ENCODE peak calls at places on chromosomes 2 and 18, in eight cellular contexts. One of them, this sample, is unnamed.

GRCh38 chr18:46239549-46239948 is 135.4 kb downstream of the HAUS1 start:
- DNase-seq in osteocyte: no peak
- DNase-seq in upper lobe of right lung: no peak
- DNase-seq in pancreas: no peak
- DNase-seq in foreskin fibroblast: no peak
- DNase-seq in fibroblast of mammary gland: no peak
- DNase-seq in HCT116: no peak
- DNase-seq in fibroblast of the aortic adventitia: peak; percentile 10
- DNase-seq in this sample: no peak

GRCh38 chr2:187155472-187155871 is 292.6 kb downstream of the CALCRL start:
- DNase-seq in fibroblast of mammary gland: no peak
- DNase-seq in upper lobe of right lung: no peak
- DNase-seq in osteocyte: no peak
- DNase-seq in pancreas: no peak
- DNase-seq in foreskin fibroblast: no peak
- DNase-seq in HCT116: no peak
- DNase-seq in fibroblast of the aortic adventitia: no peak
- DNase-seq in this sample: no peak

GRCh38 chr2:65313954-65314256 is 86.3 kb downstream of the ACTR2 start:
- DNase-seq in pancreas: no peak
- DNase-seq in osteocyte: no peak
- DNase-seq in upper lobe of right lung: no peak
- DNase-seq in fibroblast of the aortic adventitia: no peak
- DNase-seq in HCT116: no peak
- DNase-seq in fibroblast of mammary gland: no peak
- DNase-seq in foreskin fibroblast: no peak
- DNase-seq in this sample: no peak

GRCh38 chr18:23196119-23197004 is 61.1 kb downstream of the CABLES1 start:
- DNase-seq in HCT116: no peak
- DNase-seq in pancreas: no peak
- DNase-seq in foreskin fibroblast: no peak
- DNase-seq in osteocyte: no peak
- DNase-seq in fibroblast of mammary gland: no peak
- DNase-seq in fibroblast of the aortic adventitia: no peak
- DNase-seq in upper lobe of right lung: no peak
- DNase-seq in this sample: no peak

GRCh38 chr2:239193925-239194687 is 206.7 kb downstream of the HDAC4 start:
- DNase-seq in fibroblast of the aortic adventitia: no peak
- DNase-seq in pancreas: no peak
- DNase-seq in HCT116: no peak
- DNase-seq in fibroblast of mammary gland: peak; percentile 23
- DNase-seq in foreskin fibroblast: peak; percentile 16
- DNase-seq in upper lobe of right lung: peak; percentile 35
- DNase-seq in osteocyte: peak; percentile 75
- DNase-seq in this sample: peak; percentile 54

GRCh38 chr18:13019301-13019700 is 28.1 kb downstream of the CEP192 start:
- DNase-seq in foreskin fibroblast: no peak
- DNase-seq in HCT116: no peak
- DNase-seq in fibroblast of the aortic adventitia: peak; percentile 9
- DNase-seq in pancreas: no peak
- DNase-seq in upper lobe of right lung: no peak
- DNase-seq in osteocyte: no peak
- DNase-seq in fibroblast of mammary gland: no peak
- DNase-seq in this sample: no peak

GRCh38 chr2:145091011-145091744 is 571.3 kb upstream of the ZEB2 start:
- DNase-seq in fibroblast of mammary gland: peak; percentile 88
- DNase-seq in osteocyte: no peak
- DNase-seq in pancreas: no peak
- DNase-seq in fibroblast of the aortic adventitia: peak; percentile 95
- DNase-seq in upper lobe of right lung: no peak
- DNase-seq in foreskin fibroblast: peak; percentile 74
- DNase-seq in HCT116: no peak
- DNase-seq in this sample: no peak

GRCh38 chr18:63697261-63697660 is 5.5 kb upstream of the SERPINB11 start:
- DNase-seq in osteocyte: no peak
- DNase-seq in fibroblast of the aortic adventitia: no peak
- DNase-seq in foreskin fibroblast: peak; percentile 29
- DNase-seq in fibroblast of mammary gland: peak; percentile 11
- DNase-seq in upper lobe of right lung: no peak
- DNase-seq in HCT116: no peak
- DNase-seq in pancreas: no peak
- DNase-seq in this sample: no peak

GRCh38 chr18:26741041-26741440 is 124.5 kb downstream of the AQP4 start:
- DNase-seq in HCT116: no peak
- DNase-seq in pancreas: no peak
- DNase-seq in fibroblast of mammary gland: peak; percentile 17
- DNase-seq in osteocyte: no peak
- DNase-seq in upper lobe of right lung: no peak
- DNase-seq in foreskin fibroblast: peak; percentile 61
- DNase-seq in fibroblast of the aortic adventitia: peak; percentile 12
- DNase-seq in this sample: no peak

GRCh38 chr18:55779711-55780590 is 192.0 kb upstream of the TCF4 start:
- DNase-seq in osteocyte: no peak
- DNase-seq in fibroblast of mammary gland: peak; percentile 19
- DNase-seq in HCT116: no peak
- DNase-seq in pancreas: no peak
- DNase-seq in upper lobe of right lung: peak; percentile 63
- DNase-seq in fibroblast of the aortic adventitia: peak; percentile 24
- DNase-seq in foreskin fibroblast: peak; percentile 56
- DNase-seq in this sample: no peak

GRCh38 chr2:201256001-201256544 is 4.3 kb upstream of the CASP8 start:
- DNase-seq in fibroblast of mammary gland: no peak
- DNase-seq in upper lobe of right lung: no peak
- DNase-seq in osteocyte: no peak
- DNase-seq in HCT116: no peak
- DNase-seq in foreskin fibroblast: no peak
- DNase-seq in pancreas: no peak
- DNase-seq in fibroblast of the aortic adventitia: peak; percentile 57
- DNase-seq in this sample: no peak

GRCh38 chr2:230696670-230697069 is 16.0 kb upstream of the CAB39 start:
- DNase-seq in osteocyte: no peak
- DNase-seq in HCT116: no peak
- DNase-seq in fibroblast of mammary gland: no peak
- DNase-seq in foreskin fibroblast: no peak
- DNase-seq in pancreas: no peak
- DNase-seq in upper lobe of right lung: no peak
- DNase-seq in fibroblast of the aortic adventitia: no peak
- DNase-seq in this sample: no peak

GRCh38 chr18:75309564-75309963 is 99.0 kb downstream of the TSHZ1 start:
- DNase-seq in upper lobe of right lung: no peak
- DNase-seq in fibroblast of the aortic adventitia: no peak
- DNase-seq in pancreas: no peak
- DNase-seq in foreskin fibroblast: no peak
- DNase-seq in HCT116: no peak
- DNase-seq in osteocyte: no peak
- DNase-seq in fibroblast of mammary gland: no peak
- DNase-seq in this sample: no peak

GRCh38 chr2:85851253-85851955 is 37.4 kb downstream of the ST3GAL5 start:
- DNase-seq in osteocyte: peak; percentile 80
- DNase-seq in upper lobe of right lung: no peak
- DNase-seq in foreskin fibroblast: peak; percentile 63
- DNase-seq in pancreas: no peak
- DNase-seq in fibroblast of mammary gland: peak; percentile 28
- DNase-seq in fibroblast of the aortic adventitia: peak; percentile 55
- DNase-seq in HCT116: no peak
- DNase-seq in this sample: no peak

GRCh38 chr2:110121592-110121991 is 6.0 kb upstream of the MALL start:
- DNase-seq in foreskin fibroblast: no peak
- DNase-seq in pancreas: no peak
- DNase-seq in fibroblast of mammary gland: no peak
- DNase-seq in upper lobe of right lung: no peak
- DNase-seq in osteocyte: no peak
- DNase-seq in fibroblast of the aortic adventitia: no peak
- DNase-seq in HCT116: no peak
- DNase-seq in this sample: no peak

GRCh38 chr2:110126086-110126773 is 10.6 kb upstream of the MALL start:
- DNase-seq in pancreas: no peak
- DNase-seq in upper lobe of right lung: no peak
- DNase-seq in fibroblast of the aortic adventitia: peak; percentile 40
- DNase-seq in fibroblast of mammary gland: peak; percentile 57
- DNase-seq in osteocyte: no peak
- DNase-seq in foreskin fibroblast: peak; percentile 31
- DNase-seq in HCT116: no peak
- DNase-seq in this sample: no peak

GRCh38 chr2:110125292-110125691 is 9.7 kb upstream of the MALL start:
- DNase-seq in osteocyte: no peak
- DNase-seq in foreskin fibroblast: peak; percentile 49
- DNase-seq in upper lobe of right lung: no peak
- DNase-seq in pancreas: no peak
- DNase-seq in fibroblast of mammary gland: peak; percentile 27
- DNase-seq in fibroblast of the aortic adventitia: peak; percentile 69
- DNase-seq in HCT116: no peak
- DNase-seq in this sample: no peak

GRCh38 chr2:110126926-110127325 is 11.3 kb upstream of the MALL start:
- DNase-seq in osteocyte: no peak
- DNase-seq in HCT116: no peak
- DNase-seq in upper lobe of right lung: no peak
- DNase-seq in foreskin fibroblast: no peak
- DNase-seq in fibroblast of mammary gland: peak; percentile 19
- DNase-seq in pancreas: no peak
- DNase-seq in fibroblast of the aortic adventitia: no peak
- DNase-seq in this sample: no peak

DNA sequence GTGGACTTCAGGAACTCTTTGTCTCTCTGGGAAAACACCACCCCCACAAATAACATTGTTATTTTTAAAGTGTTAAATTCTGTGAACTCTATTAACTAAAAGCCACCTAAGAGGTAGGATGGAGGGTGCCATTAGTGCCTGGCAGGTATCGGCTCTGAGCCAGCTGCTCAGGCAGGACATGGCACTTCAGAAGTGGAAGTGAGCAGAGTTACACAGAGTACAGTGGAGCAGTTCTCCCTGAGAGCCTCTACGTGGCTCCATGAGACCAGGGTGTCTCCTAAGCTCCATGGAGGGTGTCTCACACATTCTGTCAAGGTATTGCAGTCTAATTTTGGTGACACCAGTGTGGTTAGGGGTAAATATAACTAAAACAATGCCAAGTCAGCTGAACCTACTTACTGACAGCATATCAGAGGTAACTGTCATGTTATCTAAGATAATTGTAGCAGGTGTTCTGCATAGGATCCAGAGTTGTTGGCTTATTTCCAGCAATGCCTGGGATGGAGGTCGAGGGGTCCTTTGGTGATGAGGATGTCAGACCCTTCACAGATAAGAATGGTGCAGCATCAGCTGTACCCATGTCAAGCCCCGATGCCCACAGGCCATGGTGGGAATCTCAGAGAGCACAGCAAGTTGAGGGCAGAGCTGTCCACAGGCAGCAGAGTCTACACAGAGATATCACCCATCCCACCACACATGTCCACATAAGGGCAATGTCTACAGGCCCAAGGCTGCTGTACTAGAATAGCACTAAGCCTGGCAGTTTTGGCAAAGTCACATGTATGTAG is 8.6 kb upstream of the MALL start:
- DNase-seq in foreskin fibroblast: no peak
- DNase-seq in upper lobe of right lung: peak; percentile 72
- DNase-seq in HCT116: no peak
- DNase-seq in fibroblast of mammary gland: no peak
- DNase-seq in fibroblast of the aortic adventitia: no peak
- DNase-seq in osteocyte: no peak
- DNase-seq in pancreas: no peak
- DNase-seq in this sample: no peak
- TF ChIP-seq CTCF in foreskin fibroblast: no peak
- TF ChIP-seq CTCF in upper lobe of right lung: peak; percentile 11
- TF ChIP-seq CTCF in HCT116: no peak
- TF ChIP-seq CTCF in fibroblast of mammary gland: no peak
- TF ChIP-seq CTCF in fibroblast of the aortic adventitia: no peak
- TF ChIP-seq CTCF in osteocyte: no peak
- TF ChIP-seq CTCF in pancreas: no peak
- TF ChIP-seq CTCF in this sample: no peak

DNA sequence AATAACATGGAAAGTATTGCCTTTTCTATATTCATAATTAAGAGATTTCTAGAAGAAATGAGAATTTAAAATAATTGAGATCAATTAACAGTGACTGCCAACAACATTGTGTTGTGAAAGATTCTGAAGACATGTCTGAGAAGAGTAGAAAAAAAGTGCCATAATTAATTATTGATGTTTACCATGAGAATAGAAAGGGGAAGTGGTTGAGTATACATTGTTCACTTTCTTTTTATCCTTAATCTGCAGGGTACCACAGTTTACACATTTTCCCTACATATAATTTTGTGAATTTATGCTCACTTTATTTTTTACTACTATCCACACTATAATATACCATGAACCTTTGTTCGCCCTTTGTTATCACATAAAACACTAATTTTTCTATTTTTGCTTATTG is 47.1 kb upstream of the UBE2E3 start:
- DNase-seq in pancreas: no peak
- DNase-seq in fibroblast of the aortic adventitia: no peak
- DNase-seq in fibroblast of mammary gland: no peak
- DNase-seq in upper lobe of right lung: no peak
- DNase-seq in HCT116: no peak
- DNase-seq in foreskin fibroblast: no peak
- DNase-seq in osteocyte: no peak
- DNase-seq in this sample: no peak
- TF ChIP-seq CTCF in pancreas: no peak
- TF ChIP-seq CTCF in fibroblast of the aortic adventitia: no peak
- TF ChIP-seq CTCF in fibroblast of mammary gland: no peak
- TF ChIP-seq CTCF in upper lobe of right lung: no peak
- TF ChIP-seq CTCF in HCT116: no peak
- TF ChIP-seq CTCF in foreskin fibroblast: no peak
- TF ChIP-seq CTCF in osteocyte: no peak
- TF ChIP-seq CTCF in this sample: no peak

DNA sequence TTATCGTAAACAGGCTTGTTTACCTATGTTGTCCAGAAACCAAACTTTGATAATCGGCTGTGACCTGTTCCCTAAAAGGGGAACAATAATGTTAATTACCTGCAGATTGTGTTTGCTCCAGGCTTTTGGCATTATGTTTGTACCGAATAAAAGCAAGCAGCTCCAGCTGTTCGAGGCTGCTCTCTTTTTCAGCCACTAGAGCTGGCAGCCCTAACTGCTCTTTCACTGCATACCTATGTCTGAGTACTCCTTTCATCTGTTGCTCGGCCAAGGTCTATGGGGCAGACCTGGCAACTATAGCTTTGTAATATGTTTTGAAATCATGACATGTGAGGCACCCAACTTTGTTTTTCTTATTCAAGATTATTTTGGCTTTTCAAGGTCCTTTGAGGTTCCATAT is 77.8 kb upstream of the EHBP1 start:
- DNase-seq in pancreas: no peak
- DNase-seq in foreskin fibroblast: peak; percentile 6
- DNase-seq in fibroblast of mammary gland: no peak
- DNase-seq in fibroblast of the aortic adventitia: no peak
- DNase-seq in osteocyte: no peak
- DNase-seq in HCT116: no peak
- DNase-seq in upper lobe of right lung: no peak
- DNase-seq in this sample: no peak
- TF ChIP-seq CTCF in pancreas: no peak
- TF ChIP-seq CTCF in foreskin fibroblast: no peak
- TF ChIP-seq CTCF in fibroblast of mammary gland: no peak
- TF ChIP-seq CTCF in fibroblast of the aortic adventitia: no peak
- TF ChIP-seq CTCF in osteocyte: no peak
- TF ChIP-seq CTCF in HCT116: no peak
- TF ChIP-seq CTCF in upper lobe of right lung: no peak
- TF ChIP-seq CTCF in this sample: no peak

DNA sequence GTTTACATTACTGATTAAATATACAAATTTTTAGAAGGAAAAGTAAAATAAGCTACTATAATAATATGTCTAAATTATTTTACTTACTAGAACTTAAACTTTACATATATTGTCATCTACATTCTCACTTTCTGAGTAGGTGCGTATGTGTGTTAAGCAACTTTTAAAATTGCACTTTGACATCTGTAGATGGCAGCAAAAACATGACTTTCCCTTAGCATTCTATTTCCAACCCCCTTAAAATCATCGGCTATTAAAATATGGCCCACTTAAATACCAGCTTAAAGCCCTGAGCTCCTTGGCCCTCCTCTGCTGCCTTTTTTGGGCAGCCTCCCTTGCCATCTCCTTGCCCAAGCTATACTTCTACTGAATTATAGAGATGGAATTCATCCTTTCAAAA is 78.0 kb downstream of the UPP2 start:
- DNase-seq in fibroblast of the aortic adventitia: peak; percentile 45
- DNase-seq in HCT116: peak; percentile 13
- DNase-seq in pancreas: no peak
- DNase-seq in upper lobe of right lung: no peak
- DNase-seq in osteocyte: no peak
- DNase-seq in fibroblast of mammary gland: peak; percentile 30
- DNase-seq in foreskin fibroblast: peak; percentile 31
- DNase-seq in this sample: no peak
- TF ChIP-seq CTCF in fibroblast of the aortic adventitia: peak; percentile 36
- TF ChIP-seq CTCF in HCT116: peak; percentile 18
- TF ChIP-seq CTCF in pancreas: no peak
- TF ChIP-seq CTCF in upper lobe of right lung: peak; percentile 45
- TF ChIP-seq CTCF in osteocyte: peak; percentile 74
- TF ChIP-seq CTCF in fibroblast of mammary gland: peak; percentile 35
- TF ChIP-seq CTCF in foreskin fibroblast: no peak
- TF ChIP-seq CTCF in this sample: peak; percentile 60

This sample was measured in type B pancreatic cell.